ENCODE peak calls at places on chromosomes 12 and 14, in nine cellular contexts. A is endothelial cell of umbilical vein, B is neural progenitor cell, Y is fibroblast of lung, N is heart left ventricle, F is left ventricle myocardium inferior, Q is endodermal cell, M is psoas muscle, U is spleen. L is an unnamed sample.

GRCh38 chr12:104652910-104653309 is 196.2 kb downstream of the CHST11 start:
- DNase-seq in A (no peak), F (no peak), Q (no peak), B (no peak), U (no peak), Y (no peak), M (no peak), N (no peak), L (no peak)

GRCh38 chr14:98963610-98964009 is 308.4 kb downstream of the BCL11B start:
- DNase-seq in A (no peak), Q (peak), M (no peak), U (no peak), Y (no peak), F (no peak), B (no peak), N (no peak), L (no peak)

GRCh38 chr12:14264777-14265176 is 100.7 kb upstream of the ATF7IP start:
- DNase-seq in Q (no peak), Y (no peak), A (no peak), B (no peak), N (no peak), U (no peak), M (no peak), F (no peak), L (no peak)

GRCh38 chr12:98883231-98883630 is 238.1 kb downstream of the APAF1 start:
- DNase-seq in B (no peak), N (no peak), M (no peak), F (no peak), A (no peak), U (no peak), Q (no peak), Y (no peak), L (no peak)

GRCh38 chr12:78951746-78952532 is 87.4 kb downstream of the SYT1 start:
- DNase-seq in M (no peak), Q (no peak), F (no peak), B (peak), Y (no peak), N (no peak), U (no peak), A (peak), L (no peak)

GRCh38 chr14:98937712-98938505 is 334.1 kb downstream of the BCL11B start:
- DNase-seq in F (no peak), Y (no peak), A (no peak), B (no peak), N (no peak), U (peak), M (no peak), Q (no peak), L (no peak)

GRCh38 chr14:34374998-34375740 is 86.9 kb downstream of the SPTSSA start:
- DNase-seq in A (no peak), B (no peak), M (no peak), Q (no peak), N (no peak), F (no peak), Y (no peak), U (no peak), L (no peak)

GRCh38 chr14:32633214-32633864 is 304.2 kb downstream of the AKAP6 start:
- DNase-seq in B (peak), Q (no peak), F (no peak), A (no peak), N (no peak), U (no peak), Y (no peak), M (no peak), L (no peak)

GRCh38 chr12:18103624-18104023 is 13.6 kb upstream of the RERGL start:
- DNase-seq in M (no peak), Q (no peak), U (no peak), B (no peak), A (no peak), F (no peak), N (no peak), Y (no peak), L (no peak)

GRCh38 chr14:102686176-102686801 is 91.0 kb upstream of the TRAF3 start:
- DNase-seq in F (no peak), Q (no peak), U (no peak), B (no peak), M (no peak), N (no peak), A (no peak), Y (no peak), L (no peak)

GRCh38 chr14:98446508-98446907 is 825.5 kb downstream of the BCL11B start:
- DNase-seq in N (no peak), Y (no peak), U (no peak), F (no peak), B (no peak), A (no peak), M (no peak), Q (peak), L (no peak)

GRCh38 chr12:99960312-99960711 is 24.4 kb downstream of the ANKS1B start:
- DNase-seq in Y (no peak), F (no peak), N (no peak), U (no peak), B (no peak), Q (no peak), M (no peak), A (peak), L (no peak)

GRCh38 chr14:78170203-78170602 is at the start of gene NRXN3:
- DNase-seq in N (no peak), U (no peak), M (no peak), F (no peak), Q (peak), Y (no peak), A (no peak), B (peak), L (no peak)

GRCh38 chr14:78162202-78162601 is 8.0 kb upstream of the NRXN3 start:
- DNase-seq in U (no peak), F (no peak), B (no peak), Y (no peak), A (no peak), Q (no peak), M (no peak), N (no peak), L (no peak)

GRCh38 chr14:78164226-78164853 is 5.8 kb upstream of the NRXN3 start:
- DNase-seq in B (peak), F (no peak), U (no peak), N (no peak), A (no peak), Y (no peak), Q (peak), M (no peak), L (no peak)
- TF ChIP-seq CTCF in B (peak), F (peak), U (no peak), N (peak), A (peak), Y (no peak), Q (peak), M (no peak), L (peak)

DNA sequence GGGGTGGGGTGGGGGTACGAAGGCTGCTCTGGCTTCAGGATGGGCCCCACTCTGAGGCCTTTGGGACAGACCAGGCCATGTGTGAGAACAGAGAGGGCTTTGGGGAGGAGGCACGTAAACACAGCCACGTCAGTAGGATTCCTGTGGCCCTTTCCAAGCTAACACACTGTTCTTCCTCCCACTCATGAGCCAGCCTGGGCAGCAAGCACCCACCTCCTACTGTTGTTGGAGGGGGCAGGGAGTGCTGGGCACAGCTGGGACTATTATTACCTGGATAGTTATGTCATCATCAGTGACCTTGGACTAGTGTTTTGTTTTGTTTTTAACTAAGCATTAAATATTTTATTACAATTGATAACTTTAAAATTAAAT is 5.3 kb downstream of the CHGA start:
- DNase-seq in F (no peak), M (no peak), Y (no peak), B (no peak), A (no peak), U (no peak), Q (no peak), N (no peak), L (no peak)
- H3K4me3 ChIP-seq in F (no peak), M (no peak), Y (no peak), B (no peak), A (no peak), U (no peak), Q (no peak), N (no peak), L (no peak)

DNA sequence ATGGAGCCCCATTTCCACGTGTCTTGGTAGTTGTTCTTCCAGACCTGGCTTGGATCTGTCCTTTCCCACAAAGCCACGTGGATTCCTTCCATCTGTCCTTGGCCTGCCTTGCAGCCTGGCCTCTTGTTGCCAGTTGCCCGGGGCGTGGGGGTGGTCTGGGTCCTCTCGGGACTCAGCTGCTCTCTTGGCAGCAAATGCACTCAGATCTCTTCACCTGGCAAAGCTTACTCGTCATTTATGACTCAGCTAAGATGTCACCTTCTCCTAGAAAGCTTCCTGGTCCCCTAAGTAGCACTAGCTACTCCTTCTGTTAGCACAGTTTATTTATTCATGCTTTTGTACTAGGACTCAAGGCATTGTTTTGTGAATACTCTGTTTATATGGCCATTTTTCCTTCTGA is 13.6 kb downstream of the PLEKHG3 start:
- DNase-seq in N (no peak), U (no peak), F (no peak), Q (peak), M (peak), A (no peak), Y (no peak), B (no peak), L (no peak)
- H3K27ac ChIP-seq in N (peak), U (no peak), F (peak), Q (no peak), M (peak), A (no peak), Y (no peak), B (no peak), L (no peak)

DNA sequence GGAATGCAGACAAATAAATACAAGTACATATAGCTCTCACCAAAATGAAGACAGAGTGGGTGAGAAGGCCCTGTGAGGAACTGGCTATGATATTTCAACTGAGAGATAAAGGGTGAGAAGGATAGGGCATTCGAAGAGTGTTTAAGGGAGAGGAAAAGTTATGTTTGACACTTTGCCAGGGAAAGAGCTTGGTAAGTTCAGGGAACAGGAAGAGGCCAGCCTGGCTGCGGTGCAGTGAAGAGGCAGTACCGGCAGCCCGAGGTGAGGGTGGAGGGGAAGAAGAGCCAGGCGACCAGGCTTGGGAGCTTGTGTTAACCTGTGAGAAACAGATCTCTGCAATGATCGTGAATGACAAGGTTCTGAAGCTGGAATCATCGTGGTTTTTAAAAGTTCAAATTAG is 84.7 kb upstream of the RFX4 start:
- DNase-seq in Y (peak), N (no peak), F (no peak), B (no peak), M (no peak), A (peak), Q (no peak), U (no peak), L (peak)
- TF ChIP-seq CTCF in Y (no peak), N (no peak), F (no peak), B (no peak), M (no peak), A (no peak), Q (no peak), U (no peak), L (no peak)

GRCh38 chr14:29937116-29937515 is 9.5 kb upstream of the PRKD1 start:
- DNase-seq in N (no peak), U (no peak), A (no peak), Y (no peak), M (no peak), F (no peak), B (no peak), Q (no peak), L (no peak)
- H3K4me3 ChIP-seq in N (no peak), U (no peak), A (no peak), Y (no peak), M (no peak), F (no peak), B (no peak), Q (peak), L (no peak)

GRCh38 chr14:50363734-50364113 is 33.0 kb downstream of the CDKL1 start:
- DNase-seq in M (no peak), F (no peak), Y (peak), Q (no peak), A (peak), B (no peak), U (peak), N (peak), L (no peak)
- H3K27ac ChIP-seq in M (peak), F (peak), Y (peak), Q (no peak), A (peak), B (no peak), U (peak), N (peak), L (no peak)

GRCh38 chr14:91439345-91439744 is 21.7 kb upstream of the CCDC88C start:
- DNase-seq in F (no peak), A (no peak), Q (no peak), M (no peak), U (no peak), Y (no peak), N (no peak), B (no peak), L (no peak)
- TF ChIP-seq CTCF in F (no peak), A (no peak), Q (peak), M (no peak), U (no peak), Y (no peak), N (no peak), B (no peak), L (peak)

L was measured in brain microvascular endothelial cell.